ENCODE peak calls at places on chromosomes 5 and 9, in seven cellular contexts. A, N, V, P, G, Z and E are unnamed samples.

GRCh38 chr9:123399803-123400378 is 43.9 kb downstream of the CRB2 start:
- DNase-seq in G (peak), N (no peak), P (no peak), Z (no peak), V (no peak), A (peak), E (no peak)

GRCh38 chr5:1722877-1723276 is 76.8 kb downstream of the MRPL36 start:
- DNase-seq in N (no peak), A (no peak), P (no peak), G (no peak), Z (no peak), V (no peak), E (no peak)

GRCh38 chr5:1110930-1111726 is 735 bp downstream of the SLC12A7 start:
- DNase-seq in V (no peak), Z (peak), A (no peak), N (peak), G (no peak), P (peak), E (no peak)

GRCh38 chr5:32785639-32786216 is 74.6 kb downstream of the NPR3 start:
- DNase-seq in V (no peak), G (no peak), P (no peak), A (no peak), N (no peak), Z (no peak), E (no peak)

GRCh38 chr5:34464820-34465219 is 191.3 kb upstream of the RAI14 start:
- DNase-seq in A (no peak), G (no peak), V (no peak), Z (peak), N (no peak), P (no peak), E (no peak)

GRCh38 chr5:132296412-132297001 is 2.3 kb downstream of the SLC22A4 start:
- DNase-seq in V (no peak), A (no peak), P (no peak), G (no peak), Z (no peak), N (no peak), E (no peak)

GRCh38 chr5:177594071-177594470 is 2.1 kb downstream of the TMED9 start:
- DNase-seq in A (no peak), N (no peak), V (no peak), G (no peak), Z (no peak), P (no peak), E (no peak)

GRCh38 chr5:343461-344401 is 22.2 kb downstream of the AHRR start:
- DNase-seq in P (peak), A (peak), G (peak), N (no peak), Z (peak), V (no peak), E (no peak)

GRCh38 chr5:75351058-75351926 is 14.3 kb downstream of the HMGCR start:
- DNase-seq in A (no peak), P (no peak), V (no peak), N (no peak), G (no peak), Z (peak), E (no peak)

GRCh38 chr9:109166771-109167601 is at the start of gene FRRS1L:
- DNase-seq in G (no peak), V (no peak), Z (peak), A (no peak), N (no peak), P (peak), E (no peak)

GRCh38 chr5:14962604-14963003 is 91.0 kb upstream of the ANKH start:
- DNase-seq in N (no peak), G (no peak), P (no peak), V (no peak), Z (no peak), A (no peak), E (no peak)

GRCh38 chr9:38018230-38018963 is 50.6 kb downstream of the SHB start:
- DNase-seq in A (no peak), P (no peak), N (no peak), Z (no peak), V (no peak), G (no peak), E (no peak)

GRCh38 chr5:68266457-68266856 is 50.9 kb downstream of the PIK3R1 start:
- DNase-seq in A (no peak), P (no peak), Z (no peak), N (no peak), G (no peak), V (no peak), E (no peak)

GRCh38 chr5:56465757-56466127 is 232.6 kb upstream of the ANKRD55 start:
- DNase-seq in A (no peak), G (no peak), P (no peak), Z (no peak), N (no peak), V (no peak), E (no peak)